ENCODE peak calls at places on chromosomes 12 and 14, in five cellular contexts. E, Z, M, O and Y are unnamed samples.
A peak's percentile ranks its signal among the peaks of the same experiment; 100 is the strongest.

GRCh38 chr14:50038398-50039119 is 77.8 kb downstream of the VCPKMT start:
- DNase-seq in E (no peak), Z (peak; percentile 38), M (no peak), O (no peak), Y (no peak)

GRCh38 chr14:78157855-78158436 is 12.2 kb upstream of the NRXN3 start:
- DNase-seq in E (no peak), Z (no peak), M (no peak), O (no peak), Y (peak; percentile 51)

GRCh38 chr14:24804813-24805212 is 170.8 kb upstream of the GZMB start:
- DNase-seq in E (no peak), Z (no peak), M (no peak), O (no peak), Y (no peak)

GRCh38 chr12:89985935-89986334 is 277.3 kb upstream of the ATP2B1 start:
- DNase-seq in E (no peak), Z (no peak), M (no peak), O (no peak), Y (no peak)

GRCh38 chr14:91349481-91350074 is 68.0 kb downstream of the CCDC88C start:
- DNase-seq in E (no peak), Z (no peak), M (no peak), O (no peak), Y (peak; percentile 58)

GRCh38 chr12:3088251-3088650 is 11.1 kb downstream of the TSPAN9 start:
- DNase-seq in E (no peak), Z (no peak), M (no peak), O (no peak), Y (no peak)

GRCh38 chr12:106766393-106766826 is 8.1 kb upstream of the RIC8B start:
- DNase-seq in E (no peak), Z (peak; percentile 72), M (no peak), O (no peak), Y (peak; percentile 33)

GRCh38 chr12:27463826-27464554 is 17.5 kb downstream of the SMCO2 start:
- DNase-seq in E (no peak), Z (peak; percentile 76), M (no peak), O (no peak), Y (no peak)

GRCh38 chr12:128261757-128262156 is 5.2 kb upstream of the TMEM132C start:
- DNase-seq in E (no peak), Z (no peak), M (no peak), O (no peak), Y (no peak)

GRCh38 chr14:75200451-75200850 is 24.0 kb upstream of the TMED10 start:
- DNase-seq in E (no peak), Z (no peak), M (no peak), O (peak; percentile 18), Y (peak; percentile 83)

GRCh38 chr12:113299619-113300237 is 35.2 kb downstream of the SLC8B1 start:
- DNase-seq in E (no peak), Z (peak; percentile 82), M (no peak), O (no peak), Y (peak; percentile 87)

GRCh38 chr14:67167420-67168109 is 21.7 kb upstream of the GARIN2 start:
- DNase-seq in E (no peak), Z (no peak), M (no peak), O (no peak), Y (no peak)

GRCh38 chr12:123033392-123034021 is 53.0 kb downstream of the ARL6IP4 start:
- DNase-seq in E (no peak), Z (no peak), M (no peak), O (no peak), Y (no peak)

GRCh38 chr14:34270361-34270760 is 191.7 kb downstream of the SPTSSA start:
- DNase-seq in E (no peak), Z (no peak), M (no peak), O (no peak), Y (no peak)

GRCh38 chr14:23067847-23068791 is 10.8 kb upstream of the CDH24 start:
- DNase-seq in E (no peak), Z (no peak), M (no peak), O (no peak), Y (no peak)

GRCh38 chr14:31201111-31201510 is 6.5 kb downstream of the HECTD1 start:
- DNase-seq in E (no peak), Z (no peak), M (no peak), O (no peak), Y (no peak)

GRCh38 chr14:70822706-70823185 is 13.4 kb upstream of the MAP3K9 start:
- DNase-seq in E (no peak), Z (peak; percentile 40), M (no peak), O (no peak), Y (peak; percentile 30)

GRCh38 chr12:1911598-1912575 is 6.6 kb downstream of the CACNA2D4 start:
- DNase-seq in E (no peak), Z (no peak), M (no peak), O (peak; percentile 51), Y (no peak)

GRCh38 chr12:12757121-12757520 is 28.3 kb upstream of the APOLD1 start:
- DNase-seq in E (no peak), Z (no peak), M (no peak), O (no peak), Y (no peak)

GRCh38 chr12:58346032-58346632 is 404.8 kb downstream of the ATP23 start:
- DNase-seq in E (no peak), Z (no peak), M (no peak), O (peak; percentile 65), Y (no peak)

GRCh38 chr12:131290255-131290959 is 336.7 kb downstream of the ADGRD1 start:
- DNase-seq in E (no peak), Z (no peak), M (no peak), O (no peak), Y (no peak)

GRCh38 chr14:74599201-74599809 is 12.7 kb downstream of the LTBP2 start:
- DNase-seq in E (no peak), Z (no peak), M (no peak), O (no peak), Y (no peak)

GRCh38 chr12:55974308-55974724 is 438 bp downstream of the RAB5B start:
- DNase-seq in E (no peak), Z (peak; percentile 65), M (no peak), O (peak; percentile 36), Y (peak; percentile 56)

GRCh38 chr14:103281496-103282231 is 52.4 kb upstream of the EIF5 start:
- DNase-seq in E (no peak), Z (no peak), M (no peak), O (peak; percentile 12), Y (peak; percentile 71)

GRCh38 chr12:48875944-48876520 is 10.4 kb upstream of the RND1 start:
- DNase-seq in E (no peak), Z (no peak), M (no peak), O (no peak), Y (no peak)

GRCh38 chr12:617304-617915 is 45.8 kb downstream of the NINJ2 start:
- DNase-seq in E (no peak), Z (peak; percentile 68), M (no peak), O (no peak), Y (no peak)

GRCh38 chr12:26318661-26319068 is 123.3 kb downstream of the SSPN start:
- DNase-seq in E (no peak), Z (peak; percentile 73), M (peak; percentile 9), O (no peak), Y (peak; percentile 35)

GRCh38 chr12:6430124-6430989 is 14.4 kb upstream of the CD27 start:
- DNase-seq in E (no peak), Z (peak; percentile 86), M (peak; percentile 34), O (no peak), Y (peak; percentile 64)

GRCh38 chr12:68501226-68501625 is 109.5 kb upstream of the RAP1B start:
- DNase-seq in E (no peak), Z (no peak), M (no peak), O (no peak), Y (no peak)

GRCh38 chr14:91754185-91754584 is 22.3 kb upstream of the CATSPERB start:
- DNase-seq in E (no peak), Z (no peak), M (no peak), O (no peak), Y (no peak)

GRCh38 chr12:16504200-16504599 is 101.8 kb downstream of the LMO3 start:
- DNase-seq in E (no peak), Z (no peak), M (no peak), O (no peak), Y (no peak)